ENCODE peak calls at places on chromosomes 3 and 15, in four cellular contexts. I is adrenal gland, V is BJ, P is heart left ventricle. Q is an unnamed sample.

GRCh38 chr15:48297668-48298067 is 33.6 kb upstream of the DUT start:
- DNase-seq in V (no peak), P (no peak), I (no peak), Q (no peak)

GRCh38 chr3:103059481-103059880 is 624.7 kb downstream of the ZPLD1 start:
- DNase-seq in V (no peak), P (no peak), I (no peak), Q (no peak)

GRCh38 chr3:60240558-60240957 is 1010.7 kb downstream of the FHIT start:
- DNase-seq in P (no peak), V (no peak), I (no peak), Q (no peak)

GRCh38 chr3:41477399-41478014 is 278.2 kb downstream of the CTNNB1 start:
- DNase-seq in V (no peak), P (no peak), I (no peak), Q (peak; percentile 29)

GRCh38 chr3:64954995-64955636 is 267.3 kb upstream of the ADAMTS9 start:
- DNase-seq in P (no peak), V (no peak), I (peak; percentile 35), Q (no peak)

GRCh38 chr3:131622726-131623125 is 120.0 kb upstream of the MRPL3 start:
- DNase-seq in P (no peak), I (no peak), V (no peak), Q (no peak)

GRCh38 chr3:160665784-160666526 is 11.0 kb upstream of the ARL14 start:
- DNase-seq in P (no peak), V (peak; percentile 36), I (no peak), Q (peak; percentile 89)

GRCh38 chr15:74389115-74390048 is 21.9 kb upstream of the CYP11A1 start:
- DNase-seq in I (no peak), P (peak; percentile 51), V (no peak), Q (no peak)

GRCh38 chr3:123640311-123641083 is 55.6 kb upstream of the HACD2 start:
- DNase-seq in V (peak; percentile 49), P (no peak), I (no peak), Q (no peak)

GRCh38 chr3:44076221-44076829 is 165.4 kb upstream of the TOPAZ1 start:
- DNase-seq in P (no peak), V (no peak), I (no peak), Q (no peak)

GRCh38 chr3:158330820-158331219 is 220.9 kb downstream of the RSRC1 start:
- DNase-seq in P (no peak), I (no peak), V (no peak), Q (peak; percentile 48)

GRCh38 chr3:48989126-48989795 is 780 bp upstream of the P4HTM start:
- DNase-seq in V (no peak), P (no peak), I (peak; percentile 44), Q (no peak)

GRCh38 chr3:41598804-41599481 is 363.0 kb downstream of the ULK4 start:
- DNase-seq in V (no peak), P (no peak), I (no peak), Q (no peak)

DNA sequence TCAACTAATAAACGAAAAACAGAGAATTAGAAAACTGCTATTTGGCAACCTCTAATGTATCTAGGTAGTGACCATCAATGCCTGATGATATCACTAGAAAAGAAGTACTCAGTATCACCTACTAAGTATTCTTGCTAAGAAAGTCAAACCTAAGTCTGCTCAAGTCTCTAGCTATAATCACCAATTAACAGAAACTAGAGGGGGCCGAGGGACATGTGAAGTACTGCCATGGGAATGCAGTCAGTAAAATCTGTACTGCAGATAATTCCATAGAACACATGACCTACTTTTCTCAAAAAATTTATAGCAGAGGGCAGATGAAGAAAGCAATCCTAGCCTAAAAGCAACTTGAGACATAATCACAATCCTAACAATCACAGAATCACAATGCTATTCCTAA is 51.4 kb downstream of the CPEB1 start:
- DNase-seq in I (no peak), V (no peak), P (no peak), Q (no peak)
- TF ChIP-seq CTCF in I (no peak), V (no peak), P (no peak), Q (no peak)

GRCh38 chr3:156291269-156292123 is 171.1 kb downstream of the KCNAB1 start:
- DNase-seq in V (no peak), P (peak; percentile 62), I (peak; percentile 26), Q (no peak)

GRCh38 chr3:156293566-156293965 is 173.2 kb downstream of the KCNAB1 start:
- DNase-seq in I (no peak), V (no peak), P (no peak), Q (no peak)

GRCh38 chr3:156285626-156286025 is 165.2 kb downstream of the KCNAB1 start:
- DNase-seq in P (no peak), V (no peak), I (no peak), Q (no peak)

DNA sequence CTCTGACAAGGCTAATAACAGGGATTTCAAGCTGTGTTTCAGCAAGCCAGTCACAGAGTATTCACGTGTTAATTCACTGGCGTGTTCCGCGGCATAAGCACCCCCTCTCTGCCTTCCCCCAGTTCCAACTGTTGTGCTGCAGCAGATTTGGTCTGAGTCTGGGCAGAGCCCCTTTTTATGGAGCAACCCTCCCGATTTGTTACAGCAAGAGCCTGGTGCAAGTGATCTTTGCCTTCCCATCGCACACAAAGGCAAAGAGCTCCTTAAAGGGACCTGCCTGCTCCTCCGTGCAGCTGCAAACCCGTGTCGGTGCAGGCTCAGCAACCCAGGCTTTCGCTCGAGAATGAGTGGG is 170.5 kb downstream of the KCNAB1 start:
- DNase-seq in P (no peak), V (no peak), I (no peak), Q (no peak)
- H3K4me3 ChIP-seq in P (peak overlapping the region; percentile 33), V (no peak overlapping the region), I (no peak overlapping the region), Q (no peak overlapping the region)

DNA sequence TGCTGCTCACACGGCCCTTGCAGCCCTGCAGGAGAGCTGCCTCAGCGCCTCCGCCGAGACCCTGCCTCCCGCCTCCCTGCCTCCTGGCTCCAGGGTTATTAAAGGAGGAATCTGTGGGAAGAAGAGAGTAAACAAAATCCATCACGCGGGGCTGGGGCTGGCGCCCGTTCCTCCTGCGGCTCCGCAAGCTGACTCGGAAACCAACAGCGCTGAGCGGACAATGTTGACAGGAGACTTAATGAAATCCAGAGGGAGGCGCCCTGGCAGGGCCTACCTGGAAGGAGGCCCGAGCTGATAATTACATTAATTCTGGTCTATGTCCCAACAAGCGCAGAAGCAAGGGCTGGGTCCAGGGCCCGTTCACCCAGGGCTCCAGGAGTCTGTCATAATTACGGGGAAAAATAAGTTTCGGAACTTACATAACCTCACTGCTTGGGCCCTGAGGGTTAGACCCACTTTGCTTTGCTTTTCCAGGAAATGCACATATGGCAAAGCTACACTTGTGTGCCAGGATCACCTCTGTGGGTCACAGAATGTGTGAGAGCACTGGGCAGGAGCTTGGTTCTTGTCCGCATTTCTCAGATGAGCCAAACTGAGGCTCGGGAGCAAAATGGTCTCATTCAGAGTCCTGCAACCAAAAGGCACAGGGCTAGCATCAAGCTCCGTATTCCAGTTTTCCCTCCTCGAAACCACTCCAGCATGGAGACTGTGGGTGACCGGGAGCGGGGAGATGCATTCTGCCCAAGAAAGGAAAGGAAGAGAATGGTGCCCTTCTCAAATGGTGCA is 43.8 kb upstream of the SLC6A6 start:
- DNase-seq in V (peak; percentile 69), P (peak; percentile 81), I (no peak), Q (no peak)
- TF ChIP-seq CTCF in V (no peak), P (no peak), I (no peak), Q (no peak)

GRCh38 chr3:38164136-38164965 is 986 bp upstream of the OXSR1 start:
- DNase-seq in I (peak; percentile 41), V (no peak), P (no peak), Q (no peak)

GRCh38 chr3:38168151-38168987 is 3.0 kb downstream of the OXSR1 start:
- DNase-seq in P (no peak), V (no peak), I (no peak), Q (no peak)

GRCh38 chr3:38164966-38165721 is at the start of gene OXSR1:
- DNase-seq in V (peak; percentile 99), P (peak; percentile 99), I (peak; percentile 100), Q (peak; percentile 98)

GRCh38 chr3:38163117-38163870 is 2.0 kb upstream of the OXSR1 start:
- DNase-seq in V (no peak), P (no peak), I (no peak), Q (no peak)

GRCh38 chr3:38165722-38166387 is 518 bp downstream of the OXSR1 start:
- DNase-seq in V (no peak), P (no peak), I (peak; percentile 74), Q (no peak)
- H3K4me3 ChIP-seq in V (peak overlapping the region; percentile 74), P (peak overlapping the region; percentile 79), I (peak overlapping the region; percentile 99), Q (peak overlapping the region; percentile 90)

DNA sequence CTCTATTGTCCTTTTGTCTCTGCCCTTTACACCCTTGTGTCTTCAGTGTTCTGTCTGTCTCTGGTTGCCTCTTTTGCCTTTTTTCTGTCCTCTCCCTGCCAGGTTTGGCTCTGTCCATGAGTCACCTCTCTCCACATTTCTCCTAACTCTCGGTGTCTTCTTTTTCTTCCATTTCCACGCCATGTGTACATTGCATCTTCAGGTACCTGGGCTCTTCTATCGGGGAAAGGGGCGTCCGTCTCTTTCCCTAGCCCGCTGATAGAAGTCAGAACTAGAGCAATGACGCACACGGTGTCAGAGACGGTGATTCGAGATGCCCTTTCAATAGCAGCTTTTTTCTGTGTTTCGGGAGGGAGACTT is 638 bp downstream of the OPA1 start:
- DNase-seq in V (no peak), I (no peak), P (no peak), Q (no peak)
- TF ChIP-seq CTCF in V (no peak), I (no peak), P (no peak), Q (no peak)

DNA sequence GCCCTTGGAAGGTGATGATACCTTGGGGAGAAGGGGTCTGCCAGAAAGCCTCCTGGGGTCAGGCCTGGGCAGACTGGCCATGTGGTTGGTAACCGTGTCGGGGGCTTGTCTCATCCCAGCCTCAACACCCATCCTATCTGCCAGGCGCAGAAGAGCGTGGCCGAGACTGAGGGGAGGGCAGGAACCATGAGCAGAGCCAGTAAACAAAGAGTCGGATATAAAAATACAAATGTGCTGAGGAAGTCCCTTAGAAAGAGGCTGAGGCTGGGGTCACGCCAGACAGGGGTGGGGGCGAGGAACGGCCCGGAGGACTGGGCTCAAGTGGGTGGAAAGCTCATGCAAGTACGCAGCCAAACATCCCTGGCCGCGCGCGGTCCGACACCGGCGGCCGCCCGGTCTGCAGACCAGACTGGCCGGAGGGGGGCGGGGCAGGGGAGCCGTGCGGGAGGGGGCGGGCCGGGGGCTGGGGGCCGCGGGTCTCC is 1.9 kb downstream of the CAMK2N2 start:
- DNase-seq in I (no peak), V (no peak), P (no peak), Q (no peak)
- H3K4me3 ChIP-seq in I (no peak overlapping the region), V (no peak overlapping the region), P (peak overlapping the region; percentile 15), Q (no peak overlapping the region)

DNA sequence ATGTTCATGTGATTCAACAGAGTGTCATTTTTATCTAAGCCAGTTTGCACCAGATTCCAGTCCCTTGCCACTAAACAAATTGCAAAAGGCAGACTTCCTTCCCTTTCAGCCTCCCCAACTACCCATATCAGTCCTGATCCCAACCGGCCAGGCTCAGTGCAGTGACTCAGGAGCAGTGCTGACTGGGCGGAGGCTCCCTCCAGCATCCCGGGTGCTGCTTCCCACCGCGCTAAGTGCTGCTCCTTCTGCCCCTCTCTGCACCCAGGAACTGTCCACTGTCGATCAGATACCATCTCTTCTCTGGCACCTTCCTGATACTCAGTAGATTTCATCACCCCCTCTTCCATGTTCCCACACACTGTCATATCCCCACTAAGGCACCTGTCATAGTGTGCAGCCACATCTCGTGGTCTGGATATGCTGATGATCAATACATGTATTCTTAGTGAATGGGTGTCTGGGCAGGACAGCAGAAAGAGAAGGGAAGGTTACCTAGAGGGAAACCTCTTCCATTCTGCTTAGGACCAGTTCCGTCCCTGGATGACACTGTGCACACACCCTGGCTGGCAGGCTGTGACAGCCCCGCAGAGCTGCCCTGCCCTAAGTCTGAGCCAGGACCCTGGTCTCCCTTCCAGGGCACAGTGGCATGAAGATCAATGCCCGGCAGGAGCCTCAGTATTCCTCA is 108.9 kb upstream of the RAD18 start:
- DNase-seq in P (no peak), V (no peak), I (no peak), Q (no peak)
- TF ChIP-seq CTCF in P (no peak), V (no peak), I (no peak), Q (no peak)

GRCh38 chr15:64699767-64700388 is 75.5 kb downstream of the RBPMS2 start:
- DNase-seq in V (no peak), I (no peak), P (no peak), Q (no peak)
- H3K4me3 ChIP-seq in V (no peak overlapping the region), I (no peak overlapping the region), P (peak overlapping the region; percentile 96), Q (no peak overlapping the region)